ENCODE peak calls at places on chromosomes 1 and 21, in five cellular contexts. F is psoas muscle, Y is ovary, M is NCI-H2171 treated with DMSO at 0.1 percent for 48 hours, V is left cardiac atrium. L is an unnamed sample.

GRCh38 chr1:119449964-119450363 is 35.0 kb downstream of the HSD3B2 start:
- DNase-seq in F (no peak), Y (no peak), M (no peak), V (no peak), L (peak; percentile 13)

GRCh38 chr1:77739235-77739634 is 20.4 kb downstream of the USP33 start:
- DNase-seq in F (no peak), Y (no peak), M (no peak), V (no peak), L (no peak)

GRCh38 chr1:13793088-13793730 is 93.2 kb downstream of the PRDM2 start:
- DNase-seq in F (peak; percentile 43), Y (no peak), M (no peak), V (no peak), L (no peak)

GRCh38 chr1:15123298-15123697 is 30.2 kb upstream of the TMEM51 start:
- DNase-seq in F (no peak), Y (no peak), M (no peak), V (no peak), L (peak; percentile 90)

GRCh38 chr1:212235848-212236247 is 49.4 kb upstream of the PPP2R5A start:
- DNase-seq in F (no peak), Y (no peak), M (no peak), V (no peak), L (no peak)

GRCh38 chr21:41895643-41896493 is 16.7 kb upstream of the PRDM15 start:
- DNase-seq in F (no peak), Y (no peak), M (peak; percentile 29), V (no peak), L (no peak)

GRCh38 chr1:218656301-218657037 is 311.3 kb downstream of the TGFB2 start:
- DNase-seq in F (no peak), Y (no peak), M (no peak), V (no peak), L (no peak)

GRCh38 chr1:61104213-61104612 is 21.9 kb downstream of the NFIA start:
- DNase-seq in F (no peak), Y (no peak), M (no peak), V (no peak), L (no peak)

GRCh38 chr1:226972931-226973330 is 32.8 kb downstream of the COQ8A start:
- DNase-seq in F (no peak), Y (peak; percentile 45), M (no peak), V (no peak), L (no peak)

GRCh38 chr1:11059166-11059989 is 440 bp downstream of the SRM start:
- DNase-seq in F (no peak), Y (no peak), M (peak; percentile 42), V (no peak), L (peak; percentile 57)

GRCh38 chr1:23069149-23069548 is 49.9 kb downstream of the KDM1A start:
- DNase-seq in F (no peak), Y (no peak), M (no peak), V (no peak), L (no peak)

GRCh38 chr1:188958461-188959115 is 1519.1 kb downstream of the BRINP3 start:
- DNase-seq in F (no peak), Y (no peak), M (no peak), V (no peak), L (no peak)

GRCh38 chr1:197736689-197737088 is 38.6 kb downstream of the DENND1B start:
- DNase-seq in F (no peak), Y (no peak), M (no peak), V (no peak), L (no peak)

GRCh38 chr1:21552715-21553114 is 43.5 kb downstream of the ALPL start:
- DNase-seq in F (no peak), Y (no peak), M (no peak), V (no peak), L (no peak)

GRCh38 chr1:938088-938683 is 14.5 kb downstream of the SAMD11 start:
- DNase-seq in F (no peak), Y (peak; percentile 53), M (no peak), V (no peak), L (peak; percentile 62)

GRCh38 chr1:154609398-154610380 is 1.7 kb upstream of the ADAR start:
- DNase-seq in F (no peak), Y (no peak), M (peak; percentile 58), V (no peak), L (no peak)

GRCh38 chr1:167509587-167509986 is 8.7 kb downstream of the CD247 start:
- DNase-seq in F (no peak), Y (no peak), M (no peak), V (no peak), L (no peak)

GRCh38 chr1:52552236-52552504 is 722 bp downstream of the TUT4 start:
- DNase-seq in F (peak; percentile 30), Y (peak; percentile 65), M (peak; percentile 76), V (peak; percentile 39), L (peak; percentile 74)

L was measured in NCI-H82.